ENCODE peak calls at places on chromosomes 5 and 9, in seven cellular contexts. K, X, Y, I, T, W and A are unnamed samples.

GRCh38 chr5:107812570-107813141 is 141.9 kb upstream of the EFNA5 start:
- DNase-seq in K (peak; percentile 79), X (no peak), Y (no peak), I (no peak), T (no peak), W (no peak), A (no peak)

GRCh38 chr9:69621735-69622460 is 50.3 kb downstream of the APBA1 start:
- DNase-seq in K (no peak), X (no peak), Y (no peak), I (no peak), T (no peak), W (no peak), A (no peak)

GRCh38 chr5:4232084-4232483 is 636.5 kb downstream of the IRX1 start:
- DNase-seq in K (no peak), X (no peak), Y (no peak), I (no peak), T (no peak), W (no peak), A (no peak)

GRCh38 chr5:37704406-37704805 is 135.4 kb downstream of the GDNF start:
- DNase-seq in K (no peak), X (no peak), Y (no peak), I (no peak), T (no peak), W (no peak), A (no peak)

GRCh38 chr5:160470437-160471341 is 49.0 kb downstream of the PTTG1 start:
- DNase-seq in K (no peak), X (no peak), Y (no peak), I (no peak), T (no peak), W (no peak), A (no peak)

GRCh38 chr5:74095871-74096270 is 469.9 kb downstream of the ARHGEF28 start:
- DNase-seq in K (no peak), X (no peak), Y (no peak), I (no peak), T (no peak), W (no peak), A (no peak)

GRCh38 chr5:59124983-59125960 is 542.4 kb downstream of the RAB3C start:
- DNase-seq in K (no peak), X (no peak), Y (no peak), I (no peak), T (no peak), W (no peak), A (no peak)

GRCh38 chr5:5536871-5537270 is 114.4 kb downstream of the ICE1 start:
- DNase-seq in K (no peak), X (no peak), Y (no peak), I (no peak), T (no peak), W (no peak), A (no peak)

GRCh38 chr9:116576386-116576785 is 110.7 kb upstream of the TRIM32 start:
- DNase-seq in K (no peak), X (no peak), Y (no peak), I (no peak), T (no peak), W (no peak), A (no peak)

GRCh38 chr5:95641803-95642220 is 4.8 kb upstream of the RFESD start:
- DNase-seq in K (no peak), X (no peak), Y (no peak), I (peak; percentile 29), T (peak; percentile 77), W (no peak), A (no peak)

GRCh38 chr5:138352071-138352721 is at the start of gene KDM3B:
- DNase-seq in K (peak; percentile 55), X (peak; percentile 99), Y (peak; percentile 76), I (peak; percentile 94), T (peak; percentile 76), W (peak; percentile 83), A (peak; percentile 68)

GRCh38 chr5:99035942-99036341 is 107.1 kb upstream of the CHD1 start:
- DNase-seq in K (no peak), X (no peak), Y (no peak), I (no peak), T (no peak), W (no peak), A (no peak)

GRCh38 chr5:168607946-168608345 is 28.8 kb upstream of the PANK3 start:
- DNase-seq in K (no peak), X (no peak), Y (no peak), I (no peak), T (no peak), W (no peak), A (no peak)

GRCh38 chr9:127838375-127839078 is 15.9 kb downstream of the ENG start:
- DNase-seq in K (no peak), X (no peak), Y (no peak), I (no peak), T (no peak), W (no peak), A (peak; percentile 8)

GRCh38 chr5:137279631-137280236 is 219.4 kb downstream of the SPOCK1 start:
- DNase-seq in K (no peak), X (no peak), Y (no peak), I (no peak), T (no peak), W (no peak), A (no peak)

GRCh38 chr9:86241216-86241615 is 18.2 kb downstream of the C9orf153 start:
- DNase-seq in K (no peak), X (no peak), Y (no peak), I (no peak), T (no peak), W (no peak), A (no peak)

GRCh38 chr9:114131808-114132549 is 23.4 kb upstream of the COL27A1 start:
- DNase-seq in K (no peak), X (no peak), Y (no peak), I (no peak), T (no peak), W (no peak), A (no peak)

GRCh38 chr9:136829412-136829811 is 12.9 kb upstream of the AJM1 start:
- DNase-seq in K (no peak), X (no peak), Y (no peak), I (no peak), T (no peak), W (no peak), A (no peak)

GRCh38 chr9:136831720-136832104 is 10.6 kb upstream of the AJM1 start:
- DNase-seq in K (no peak), X (no peak), Y (no peak), I (no peak), T (no peak), W (no peak), A (no peak)

GRCh38 chr9:136831002-136831719 is 11.1 kb upstream of the AJM1 start:
- DNase-seq in K (no peak), X (no peak), Y (no peak), I (no peak), T (no peak), W (no peak), A (no peak)

GRCh38 chr9:136828474-136829140 is 13.7 kb upstream of the AJM1 start:
- DNase-seq in K (no peak), X (no peak), Y (no peak), I (no peak), T (no peak), W (no peak), A (no peak)

GRCh38 chr9:136829981-136830885 is 12.0 kb upstream of the AJM1 start:
- DNase-seq in K (no peak), X (no peak), Y (no peak), I (no peak), T (no peak), W (no peak), A (no peak)
- TF ChIP-seq POLR2AphosphoS5 in K (no peak), X (no peak), Y (no peak), I (no peak), T (no peak), W (no peak), A (no peak)

DNA sequence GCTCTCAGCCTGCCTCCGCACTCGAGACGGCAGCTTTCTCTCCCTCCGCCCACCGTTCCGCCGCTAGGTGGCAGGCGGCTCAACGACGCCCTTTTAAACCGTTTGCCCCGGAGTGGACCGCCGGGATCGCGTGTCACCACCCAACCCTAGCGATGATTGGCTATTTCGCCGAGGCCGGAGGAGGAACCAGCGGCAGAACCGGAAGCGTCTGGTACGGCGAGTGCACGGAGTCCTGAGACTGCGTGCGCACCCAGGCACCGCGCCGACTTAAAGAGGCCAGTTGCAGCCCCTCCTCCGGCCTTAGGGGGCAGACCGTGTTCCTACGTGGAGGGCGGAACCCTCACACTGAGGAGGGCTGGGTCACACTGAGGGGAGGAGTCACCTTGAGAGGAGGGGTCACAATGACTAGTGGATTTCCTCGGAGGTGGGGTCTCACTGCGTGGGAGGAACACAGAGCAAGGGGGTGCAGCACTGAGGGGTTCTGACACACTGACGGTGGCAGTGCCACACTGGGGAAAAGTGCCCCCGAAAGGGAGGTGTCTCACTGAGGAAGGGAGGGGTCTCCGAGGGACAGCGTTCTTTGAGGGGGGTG is 980 bp upstream of the TESK1 start:
- DNase-seq in K (peak; percentile 98), X (peak; percentile 97), Y (peak; percentile 99), I (peak; percentile 98), T (peak; percentile 98), W (peak; percentile 100), A (peak; percentile 98)
- H3K4me1 ChIP-seq in K (peaks cover 8% of the 10 kb centered on the region), X (peaks cover 14% of the 10 kb centered on the region), Y (peaks cover 15% of the 10 kb centered on the region), I (peaks cover 29% of the 10 kb centered on the region), T (peaks cover 41% of the 10 kb centered on the region), W (peaks cover 7% of the 10 kb centered on the region), A (peaks cover 20% of the 10 kb centered on the region)

DNA sequence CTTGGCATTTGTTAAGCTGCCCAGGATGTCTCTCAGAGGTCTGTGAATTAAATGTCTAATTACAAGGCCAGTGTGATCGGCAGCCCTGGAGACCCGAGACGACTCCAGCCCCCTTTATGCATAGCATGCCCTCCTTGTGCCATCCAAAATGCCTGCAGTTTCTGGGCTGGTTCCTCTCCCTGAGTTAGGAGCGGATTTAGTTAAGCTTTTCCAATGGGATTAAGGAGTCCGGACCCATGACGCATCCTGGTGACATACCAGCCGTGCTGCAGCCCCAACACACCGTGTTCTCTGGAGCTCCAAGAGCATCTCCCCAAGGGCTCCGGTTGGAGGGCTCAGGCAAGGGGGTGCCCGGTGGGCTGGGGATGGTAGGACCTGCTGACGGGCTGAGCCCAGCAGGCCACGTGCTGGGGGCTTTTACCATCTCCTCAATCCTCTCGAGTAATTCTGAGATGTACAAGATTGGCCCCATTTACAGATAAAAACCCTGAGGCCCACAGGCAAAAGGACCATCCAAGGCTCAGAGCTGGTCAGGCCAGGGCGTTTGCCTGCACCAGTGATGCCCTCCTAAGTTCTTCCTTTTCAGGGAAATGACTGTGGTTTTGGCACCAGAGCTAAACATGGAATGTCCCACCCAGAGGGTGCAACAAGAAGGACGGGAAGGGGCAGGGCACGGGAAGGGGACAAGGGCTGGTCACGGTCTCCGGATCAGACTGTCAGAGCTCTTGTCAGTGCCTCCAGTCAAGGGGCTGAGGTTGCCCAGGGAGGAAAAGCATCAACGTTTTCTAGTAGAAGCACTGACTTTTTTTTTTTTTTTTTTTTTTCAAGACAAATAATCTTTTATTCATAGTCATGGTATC is 82.6 kb upstream of the PHYKPL start:
- DNase-seq in K (no peak), X (no peak), Y (no peak), I (no peak), T (no peak), W (no peak), A (no peak)
- TF ChIP-seq SIN3A in K (no peak), X (no peak), Y (no peak), I (no peak), T (no peak), W (no peak), A (no peak)

GRCh38 chr9:33019797-33020196 is 5.3 kb upstream of the DNAJA1 start:
- DNase-seq in K (no peak), X (no peak), Y (no peak), I (no peak), T (no peak), W (no peak), A (no peak)
- TF ChIP-seq POLR2AphosphoS5 in K (no peak), X (no peak), Y (no peak), I (no peak), T (no peak), W (no peak), A (no peak)